ENCODE peak calls at places on chromosomes 7 and 10, in four cellular contexts. W, O, E and Z are unnamed samples.

GRCh38 chr10:27744478-27745379 is 890 bp downstream of the MKX start:
- DNase-seq in W (no peak), O (no peak), E (peak), Z (no peak)

GRCh38 chr7:47371733-47372368 is 210.1 kb downstream of the TNS3 start:
- DNase-seq in W (peak), O (no peak), E (no peak), Z (no peak)

GRCh38 chr10:96512997-96513685 is 585 bp downstream of the TLL2 start:
- DNase-seq in W (no peak), O (no peak), E (peak), Z (no peak)

GRCh38 chr10:91694170-91694794 is 61.4 kb upstream of the PPP1R3C start:
- DNase-seq in W (no peak), O (peak), E (no peak), Z (no peak)

GRCh38 chr7:91759205-91759863 is 121.2 kb downstream of the MTERF1 start:
- DNase-seq in W (no peak), O (no peak), E (peak), Z (peak)

GRCh38 chr10:125060038-125060437 is 100.3 kb downstream of the CTBP2 start:
- DNase-seq in W (no peak), O (no peak), E (no peak), Z (no peak)

GRCh38 chr10:110056822-110057221 is 49.0 kb downstream of the ADD3 start:
- DNase-seq in W (no peak), O (peak), E (no peak), Z (no peak)

GRCh38 chr10:126253613-126254002 is 134.7 kb downstream of the ADAM12 start:
- DNase-seq in W (no peak), O (no peak), E (no peak), Z (no peak)

GRCh38 chr10:91782539-91782938 is 15.7 kb upstream of the TNKS2 start:
- DNase-seq in W (no peak), O (no peak), E (no peak), Z (no peak)

GRCh38 chr7:71630521-71630920 is 498.6 kb downstream of the GALNT17 start:
- DNase-seq in W (no peak), O (no peak), E (no peak), Z (no peak)

GRCh38 chr7:150820578-150821198 is 20.1 kb downstream of the TMEM176A start:
- DNase-seq in W (no peak), O (no peak), E (no peak), Z (no peak)

GRCh38 chr10:95784279-95784913 is 28.4 kb downstream of the ENTPD1 start:
- DNase-seq in W (no peak), O (no peak), E (no peak), Z (no peak)

GRCh38 chr10:77111611-77112550 is 525.7 kb downstream of the KCNMA1 start:
- DNase-seq in W (no peak), O (peak), E (no peak), Z (peak)

GRCh38 chr7:128034830-128035229 is 3.6 kb upstream of the LRRC4 start:
- DNase-seq in W (no peak), O (no peak), E (no peak), Z (no peak)

GRCh38 chr10:7788640-7789335 is 811 bp downstream of the ATP5F1C start:
- DNase-seq in W (no peak), O (no peak), E (no peak), Z (no peak)

GRCh38 chr7:23335141-23335540 is 36.0 kb downstream of the MALSU1 start:
- DNase-seq in W (no peak), O (no peak), E (no peak), Z (no peak)

GRCh38 chr10:73716251-73716650 is 18.3 kb upstream of the AGAP5 start:
- DNase-seq in W (no peak), O (no peak), E (no peak), Z (no peak)

GRCh38 chr7:138918756-138919155 is 62.4 kb downstream of the KIAA1549 start:
- DNase-seq in W (no peak), O (no peak), E (no peak), Z (no peak)

GRCh38 chr10:21776883-21777282 is 226.6 kb downstream of the DNAJC1 start:
- DNase-seq in W (no peak), O (no peak), E (no peak), Z (no peak)

GRCh38 chr10:71812016-71812912 is 38.8 kb downstream of the PSAP start:
- DNase-seq in W (no peak), O (peak), E (peak), Z (no peak)

GRCh38 chr7:107559864-107560263 is 3.9 kb downstream of the COG5 start:
- DNase-seq in W (no peak), O (no peak), E (no peak), Z (no peak)

GRCh38 chr10:97503413-97503812 is 4.7 kb downstream of the UBTD1 start:
- DNase-seq in W (no peak), O (no peak), E (no peak), Z (no peak)

GRCh38 chr10:122326806-122327205 is 47.7 kb upstream of the PLEKHA1 start:
- DNase-seq in W (no peak), O (no peak), E (no peak), Z (no peak)

GRCh38 chr7:21828846-21829245 is 116.9 kb downstream of the CDCA7L start:
- DNase-seq in W (no peak), O (no peak), E (no peak), Z (no peak)

GRCh38 chr10:121217331-121217730 is 366.2 kb downstream of the WDR11 start:
- DNase-seq in W (no peak), O (no peak), E (no peak), Z (no peak)

GRCh38 chr7:64634406-64635062 is 31.4 kb upstream of the ZNF107 start:
- DNase-seq in W (no peak), O (no peak), E (no peak), Z (no peak)

GRCh38 chr10:97550336-97551149 is 22.0 kb upstream of the ANKRD2 start:
- DNase-seq in W (no peak), O (no peak), E (no peak), Z (no peak)